ENCODE peak calls at places on chromosome 5, in five cellular contexts. A is stimulated activated CD8-positive, alpha-beta memory T cell treated with anti-CD3 and anti-CD28 coated beads, Interleukin-7, amount 100 ng/mL, for 24 hours; L is astrocyte of the hippocampus; E is NCI-H187 treated with DMSO at 0.1 percent for 48 hours; R is effector CD4-positive, alpha-beta T cell. S is an unnamed sample.

GRCh38 chr5:173602423-173602822 is 14.0 kb downstream of the BOD1 start:
- DNase-seq in E (no peak), R (no peak), L (peak; percentile 90), A (no peak), S (no peak)

GRCh38 chr5:134438641-134439621 is 27.2 kb upstream of the CDKN2AIPNL start:
- DNase-seq in A (no peak), R (no peak), E (peak; percentile 85), L (peak; percentile 85), S (no peak)

GRCh38 chr5:15533124-15533893 is 33.3 kb downstream of the FBXL7 start:
- DNase-seq in L (peak; percentile 51), A (no peak), R (no peak), E (no peak), S (no peak)

GRCh38 chr5:58088941-58089340 is 370.9 kb downstream of the PLK2 start:
- DNase-seq in R (no peak), E (no peak), L (no peak), A (no peak), S (no peak)

GRCh38 chr5:96765043-96765442 is 42.7 kb downstream of the ERAP1 start:
- DNase-seq in A (no peak), L (no peak), R (no peak), E (no peak), S (no peak)

GRCh38 chr5:125526940-125527339 is 780.5 kb upstream of the ZNF608 start:
- DNase-seq in E (no peak), L (peak; percentile 51), R (no peak), A (no peak), S (no peak)

GRCh38 chr5:172641359-172642045 is 439 bp downstream of the NEURL1B start:
- DNase-seq in L (no peak), E (no peak), A (no peak), R (no peak), S (no peak)

GRCh38 chr5:90440644-90441043 is 31.1 kb upstream of the CETN3 start:
- DNase-seq in R (no peak), L (no peak), E (no peak), A (no peak), S (no peak)

GRCh38 chr5:86757824-86758223 is 140.1 kb downstream of the COX7C start:
- DNase-seq in R (no peak), L (peak; percentile 46), E (no peak), A (no peak), S (no peak)

GRCh38 chr5:136108131-136108739 is 24.4 kb upstream of the SMAD5 start:
- DNase-seq in E (no peak), L (no peak), A (no peak), R (no peak), S (no peak)

GRCh38 chr5:89313804-89314588 is 431.0 kb upstream of the MEF2C start:
- DNase-seq in L (peak; percentile 76), A (no peak), R (no peak), E (no peak), S (no peak)

GRCh38 chr5:106587-106986 is 14.6 kb downstream of the PLEKHG4B start:
- DNase-seq in E (no peak), R (no peak), L (no peak), A (no peak), S (no peak)

GRCh38 chr5:488744-489688 is 35.2 kb downstream of the SLC9A3 start:
- DNase-seq in A (no peak), R (no peak), E (no peak), L (no peak), S (no peak)

GRCh38 chr5:91941590-91941989 is 558.5 kb upstream of the ARRDC3 start:
- DNase-seq in E (no peak), R (no peak), A (no peak), L (no peak), S (no peak)